ENCODE peak calls at places on chromosomes 16 and 17, in nine cellular contexts. One of them, this sample, is unnamed.

GRCh38 chr17:78128616-78129384 is at the start of gene TMC6:
- DNase-seq in AG09309: no peak
- DNase-seq in brain microvascular endothelial cell: no peak
- DNase-seq in astrocyte of the cerebellum: no peak
- DNase-seq in CD14-positive monocyte: peak
- DNase-seq in A549: peak
- DNase-seq in mammary epithelial cell: peak
- DNase-seq in cardiac fibroblast: no peak
- DNase-seq in body of pancreas: peak
- DNase-seq in this sample: no peak

GRCh38 chr17:30271102-30271501 is 20.6 kb downstream of the BLMH start:
- DNase-seq in AG09309: no peak
- DNase-seq in brain microvascular endothelial cell: peak
- DNase-seq in astrocyte of the cerebellum: no peak
- DNase-seq in CD14-positive monocyte: no peak
- DNase-seq in A549: no peak
- DNase-seq in mammary epithelial cell: no peak
- DNase-seq in cardiac fibroblast: peak
- DNase-seq in body of pancreas: no peak
- DNase-seq in this sample: no peak

GRCh38 chr17:77120866-77121265 is 19.9 kb upstream of the SEC14L1 start:
- DNase-seq in AG09309: no peak
- DNase-seq in brain microvascular endothelial cell: no peak
- DNase-seq in astrocyte of the cerebellum: no peak
- DNase-seq in CD14-positive monocyte: no peak
- DNase-seq in A549: no peak
- DNase-seq in mammary epithelial cell: no peak
- DNase-seq in cardiac fibroblast: no peak
- DNase-seq in body of pancreas: no peak
- DNase-seq in this sample: no peak

GRCh38 chr17:17275991-17276390 is 5.1 kb downstream of the COPS3 start:
- DNase-seq in AG09309: no peak
- DNase-seq in brain microvascular endothelial cell: no peak
- DNase-seq in astrocyte of the cerebellum: no peak
- DNase-seq in CD14-positive monocyte: no peak
- DNase-seq in A549: no peak
- DNase-seq in mammary epithelial cell: no peak
- DNase-seq in cardiac fibroblast: no peak
- DNase-seq in body of pancreas: no peak
- DNase-seq in this sample: no peak

GRCh38 chr16:68371706-68372380 is 61.0 kb downstream of the PRMT7 start:
- DNase-seq in AG09309: no peak
- DNase-seq in brain microvascular endothelial cell: no peak
- DNase-seq in astrocyte of the cerebellum: no peak
- DNase-seq in CD14-positive monocyte: no peak
- DNase-seq in A549: no peak
- DNase-seq in mammary epithelial cell: no peak
- DNase-seq in cardiac fibroblast: no peak
- DNase-seq in body of pancreas: no peak
- DNase-seq in this sample: no peak

GRCh38 chr16:87423429-87423828 is 31.3 kb downstream of the MAP1LC3B start:
- DNase-seq in AG09309: no peak
- DNase-seq in brain microvascular endothelial cell: no peak
- DNase-seq in astrocyte of the cerebellum: no peak
- DNase-seq in CD14-positive monocyte: no peak
- DNase-seq in A549: no peak
- DNase-seq in mammary epithelial cell: no peak
- DNase-seq in cardiac fibroblast: no peak
- DNase-seq in body of pancreas: no peak
- DNase-seq in this sample: no peak

GRCh38 chr16:1537763-1538289 is 4.4 kb downstream of the TMEM204 start:
- DNase-seq in AG09309: no peak
- DNase-seq in brain microvascular endothelial cell: no peak
- DNase-seq in astrocyte of the cerebellum: no peak
- DNase-seq in CD14-positive monocyte: no peak
- DNase-seq in A549: no peak
- DNase-seq in mammary epithelial cell: no peak
- DNase-seq in cardiac fibroblast: no peak
- DNase-seq in body of pancreas: no peak
- DNase-seq in this sample: no peak

GRCh38 chr16:71479420-71479819 is 9.7 kb downstream of the ZNF19 start:
- DNase-seq in AG09309: no peak
- DNase-seq in brain microvascular endothelial cell: no peak
- DNase-seq in astrocyte of the cerebellum: no peak
- DNase-seq in CD14-positive monocyte: no peak
- DNase-seq in A549: no peak
- DNase-seq in mammary epithelial cell: no peak
- DNase-seq in cardiac fibroblast: peak
- DNase-seq in body of pancreas: peak
- DNase-seq in this sample: no peak

GRCh38 chr17:43758086-43758485 is 505 bp downstream of the SOST start:
- DNase-seq in AG09309: no peak
- DNase-seq in brain microvascular endothelial cell: no peak
- DNase-seq in astrocyte of the cerebellum: no peak
- DNase-seq in CD14-positive monocyte: no peak
- DNase-seq in A549: no peak
- DNase-seq in mammary epithelial cell: no peak
- DNase-seq in cardiac fibroblast: no peak
- DNase-seq in body of pancreas: no peak
- DNase-seq in this sample: no peak

GRCh38 chr16:55184052-55184451 is 140.0 kb upstream of the IRX6 start:
- DNase-seq in AG09309: no peak
- DNase-seq in brain microvascular endothelial cell: no peak
- DNase-seq in astrocyte of the cerebellum: no peak
- DNase-seq in CD14-positive monocyte: no peak
- DNase-seq in A549: no peak
- DNase-seq in mammary epithelial cell: no peak
- DNase-seq in cardiac fibroblast: no peak
- DNase-seq in body of pancreas: no peak
- DNase-seq in this sample: no peak

GRCh38 chr17:66831383-66832220 is 3.3 kb upstream of the CACNG5 start:
- DNase-seq in AG09309: no peak
- DNase-seq in brain microvascular endothelial cell: no peak
- DNase-seq in astrocyte of the cerebellum: no peak
- DNase-seq in CD14-positive monocyte: no peak
- DNase-seq in A549: no peak
- DNase-seq in mammary epithelial cell: no peak
- DNase-seq in cardiac fibroblast: no peak
- DNase-seq in body of pancreas: no peak
- DNase-seq in this sample: no peak

GRCh38 chr17:57515662-57516211 is 229.4 kb downstream of the CCDC182 start:
- DNase-seq in AG09309: no peak
- DNase-seq in brain microvascular endothelial cell: no peak
- DNase-seq in astrocyte of the cerebellum: no peak
- DNase-seq in CD14-positive monocyte: no peak
- DNase-seq in A549: no peak
- DNase-seq in mammary epithelial cell: no peak
- DNase-seq in cardiac fibroblast: peak
- DNase-seq in body of pancreas: no peak
- DNase-seq in this sample: no peak
- TF ChIP-seq CTCF in AG09309: peak
- TF ChIP-seq CTCF in brain microvascular endothelial cell: no peak
- TF ChIP-seq CTCF in astrocyte of the cerebellum: no peak
- TF ChIP-seq CTCF in CD14-positive monocyte: no peak
- TF ChIP-seq CTCF in A549: peak
- TF ChIP-seq CTCF in mammary epithelial cell: no peak
- TF ChIP-seq CTCF in cardiac fibroblast: no peak
- TF ChIP-seq CTCF in body of pancreas: no peak
- TF ChIP-seq CTCF in this sample: no peak

DNA sequence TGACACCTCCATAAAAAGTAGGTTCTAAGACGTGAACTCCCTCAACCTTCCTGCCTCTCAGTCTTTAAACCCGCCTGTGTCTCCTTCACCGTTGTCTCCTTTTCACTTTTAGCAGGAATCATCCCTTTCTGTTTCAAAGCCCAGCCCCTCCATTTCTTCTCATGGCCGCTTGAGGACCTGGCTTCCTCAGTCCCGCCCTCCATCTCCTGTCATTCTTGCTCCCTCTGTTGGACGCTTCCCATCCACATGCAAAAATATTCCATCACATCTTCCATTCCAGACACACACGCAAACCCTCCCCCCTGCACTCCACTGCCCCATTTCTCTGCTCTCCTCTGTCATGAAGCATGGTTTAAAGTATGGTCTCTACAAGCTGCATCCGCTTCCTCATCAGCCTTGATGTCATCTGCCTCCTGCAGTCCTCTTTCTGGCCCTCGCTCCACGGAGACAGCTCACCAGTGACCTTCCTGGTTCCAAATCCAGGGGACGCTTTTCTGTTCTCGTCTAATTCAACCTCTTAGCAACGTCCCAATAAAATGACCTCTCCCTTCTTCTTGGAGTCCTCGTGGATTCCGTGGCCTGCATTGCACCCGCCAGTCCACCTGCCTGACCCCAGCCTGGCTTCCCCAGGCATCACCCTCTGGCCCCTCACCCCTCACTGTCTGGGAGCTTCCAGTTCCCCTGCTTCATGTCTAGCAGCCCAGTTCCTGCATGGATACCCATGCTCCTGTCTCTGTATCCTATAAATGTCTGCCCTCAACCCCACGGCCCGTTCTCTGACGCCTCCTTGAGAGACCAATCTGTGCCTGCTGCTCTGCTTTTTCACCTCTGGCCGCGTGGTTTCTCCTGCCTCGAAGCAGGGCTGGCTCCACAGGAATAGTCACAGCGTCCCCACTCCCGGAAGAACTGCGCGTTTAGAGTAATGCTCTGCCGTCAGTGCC is 26.2 kb downstream of the ANKRD40 start:
- DNase-seq in AG09309: peak
- DNase-seq in brain microvascular endothelial cell: peak
- DNase-seq in astrocyte of the cerebellum: peak
- DNase-seq in CD14-positive monocyte: no peak
- DNase-seq in A549: peak
- DNase-seq in mammary epithelial cell: no peak
- DNase-seq in cardiac fibroblast: peak
- DNase-seq in body of pancreas: peak
- DNase-seq in this sample: no peak
- TF ChIP-seq CTCF in AG09309: peak
- TF ChIP-seq CTCF in brain microvascular endothelial cell: peak
- TF ChIP-seq CTCF in astrocyte of the cerebellum: peak
- TF ChIP-seq CTCF in CD14-positive monocyte: peak
- TF ChIP-seq CTCF in A549: peak
- TF ChIP-seq CTCF in mammary epithelial cell: peak
- TF ChIP-seq CTCF in cardiac fibroblast: peak
- TF ChIP-seq CTCF in body of pancreas: no peak
- TF ChIP-seq CTCF in this sample: peak

GRCh38 chr16:19166500-19166899 is 1.5 kb upstream of the SYT17 start:
- DNase-seq in AG09309: no peak
- DNase-seq in brain microvascular endothelial cell: no peak
- DNase-seq in astrocyte of the cerebellum: no peak
- DNase-seq in CD14-positive monocyte: no peak
- DNase-seq in A549: no peak
- DNase-seq in mammary epithelial cell: no peak
- DNase-seq in cardiac fibroblast: no peak
- DNase-seq in body of pancreas: no peak
- DNase-seq in this sample: no peak

GRCh38 chr16:19169081-19169639 is 1.1 kb downstream of the SYT17 start:
- DNase-seq in AG09309: no peak
- DNase-seq in brain microvascular endothelial cell: no peak
- DNase-seq in astrocyte of the cerebellum: no peak
- DNase-seq in CD14-positive monocyte: no peak
- DNase-seq in A549: no peak
- DNase-seq in mammary epithelial cell: no peak
- DNase-seq in cardiac fibroblast: no peak
- DNase-seq in body of pancreas: no peak
- DNase-seq in this sample: no peak

GRCh38 chr16:19168173-19169080 is at the start of gene SYT17:
- DNase-seq in AG09309: no peak
- DNase-seq in brain microvascular endothelial cell: no peak
- DNase-seq in astrocyte of the cerebellum: no peak
- DNase-seq in CD14-positive monocyte: no peak
- DNase-seq in A549: peak
- DNase-seq in mammary epithelial cell: no peak
- DNase-seq in cardiac fibroblast: no peak
- DNase-seq in body of pancreas: peak
- DNase-seq in this sample: no peak

GRCh38 chr16:19170043-19170655 is 2.1 kb downstream of the SYT17 start:
- DNase-seq in AG09309: no peak
- DNase-seq in brain microvascular endothelial cell: no peak
- DNase-seq in astrocyte of the cerebellum: no peak
- DNase-seq in CD14-positive monocyte: no peak
- DNase-seq in A549: no peak
- DNase-seq in mammary epithelial cell: no peak
- DNase-seq in cardiac fibroblast: no peak
- DNase-seq in body of pancreas: no peak
- DNase-seq in this sample: no peak

DNA sequence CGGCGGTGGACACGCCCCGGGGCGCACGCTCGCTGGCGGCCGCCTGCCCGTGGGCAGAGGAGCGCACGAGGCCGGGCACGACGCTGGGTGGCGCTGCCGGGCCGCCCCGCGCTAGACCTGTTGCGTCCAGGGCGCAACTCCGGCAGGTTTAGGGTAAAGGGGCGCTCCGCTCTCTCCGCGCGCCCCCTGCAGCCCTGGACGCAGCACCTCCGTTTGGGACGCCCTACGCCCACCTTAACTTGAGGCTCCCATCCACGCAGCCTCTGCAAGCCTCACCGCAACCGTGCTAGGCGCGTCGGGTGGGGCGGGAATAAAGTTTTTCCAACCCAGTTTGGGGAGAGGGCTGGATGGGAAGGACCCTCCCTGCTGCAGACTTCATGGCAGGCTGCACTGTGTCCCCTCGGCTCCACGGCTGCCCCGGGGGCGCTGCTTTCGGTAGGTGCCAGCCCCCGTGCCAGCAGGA is 299 bp upstream of the SYT17 start:
- DNase-seq in AG09309: no peak
- DNase-seq in brain microvascular endothelial cell: peak
- DNase-seq in astrocyte of the cerebellum: peak
- DNase-seq in CD14-positive monocyte: peak
- DNase-seq in A549: peak
- DNase-seq in mammary epithelial cell: peak
- DNase-seq in cardiac fibroblast: peak
- DNase-seq in body of pancreas: peak
- DNase-seq in this sample: no peak
- TF ChIP-seq CTCF in AG09309: peak
- TF ChIP-seq CTCF in brain microvascular endothelial cell: peak
- TF ChIP-seq CTCF in astrocyte of the cerebellum: peak
- TF ChIP-seq CTCF in CD14-positive monocyte: peak
- TF ChIP-seq CTCF in A549: peak
- TF ChIP-seq CTCF in mammary epithelial cell: peak
- TF ChIP-seq CTCF in cardiac fibroblast: peak
- TF ChIP-seq CTCF in body of pancreas: peak
- TF ChIP-seq CTCF in this sample: peak

DNA sequence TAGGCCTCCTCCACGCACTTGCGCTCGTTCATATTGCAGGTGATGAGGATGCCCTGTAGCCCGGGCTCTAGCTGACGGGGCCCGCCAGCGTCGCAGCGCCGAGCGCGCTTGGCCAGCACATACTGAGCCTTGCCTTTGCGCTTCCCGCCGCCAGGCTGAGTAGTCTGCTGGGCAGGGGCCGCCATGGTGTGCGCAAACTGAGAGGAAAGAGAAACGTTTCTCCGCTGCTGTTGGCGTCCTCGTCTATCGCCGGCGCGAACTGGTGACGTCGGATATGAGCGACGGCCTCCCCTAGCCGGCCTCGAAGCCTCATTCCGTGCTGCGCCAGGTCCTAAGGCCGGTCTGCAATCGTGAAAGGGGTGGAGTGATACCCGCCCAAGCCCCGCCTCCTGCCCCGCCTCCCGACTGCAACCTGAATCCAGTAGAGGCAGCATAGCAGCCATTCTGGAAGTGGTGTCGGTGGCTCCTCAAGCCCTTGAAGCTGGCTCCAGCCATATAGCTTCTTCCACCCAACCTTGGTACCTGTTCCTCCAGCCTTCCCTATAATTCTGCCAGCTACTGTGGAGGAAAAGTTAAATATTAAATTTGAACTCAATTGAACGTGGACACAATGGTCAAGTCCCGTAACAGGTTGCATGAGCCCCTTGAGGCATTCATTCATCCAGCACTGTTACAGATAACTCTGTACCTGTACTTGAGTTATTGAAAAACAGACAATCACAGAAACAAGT is at the start of gene THUMPD1:
- DNase-seq in AG09309: peak
- DNase-seq in brain microvascular endothelial cell: peak
- DNase-seq in astrocyte of the cerebellum: peak
- DNase-seq in CD14-positive monocyte: peak
- DNase-seq in A549: peak
- DNase-seq in mammary epithelial cell: peak
- DNase-seq in cardiac fibroblast: peak
- DNase-seq in body of pancreas: peak
- DNase-seq in this sample: peak
- TF ChIP-seq CTCF in AG09309: peak
- TF ChIP-seq CTCF in brain microvascular endothelial cell: peak
- TF ChIP-seq CTCF in astrocyte of the cerebellum: peak
- TF ChIP-seq CTCF in CD14-positive monocyte: no peak
- TF ChIP-seq CTCF in A549: no peak
- TF ChIP-seq CTCF in mammary epithelial cell: no peak
- TF ChIP-seq CTCF in cardiac fibroblast: peak
- TF ChIP-seq CTCF in body of pancreas: no peak
- TF ChIP-seq CTCF in this sample: no peak

This sample was measured in osteocyte.